ENCODE peak calls at places on chromosome 22, in eight cellular contexts. D is Panc1, K is BJ, P is ovary, M is HFF-Myc, B is testis, U is AG04449, R is transverse colon. S is an unnamed sample.

GRCh38 chr22:35150163-35151107 is 84.5 kb downstream of the ISX start:
- DNase-seq in K (no peak), P (peak), M (peak), R (peak), U (no peak), B (peak), D (peak), S (no peak)

GRCh38 chr22:25736378-25737011 is 5.5 kb upstream of the MYO18B start:
- DNase-seq in P (no peak), B (no peak), U (no peak), K (no peak), M (no peak), D (no peak), R (no peak), S (no peak)

GRCh38 chr22:42080287-42080686 is 787 bp downstream of the SMDT1 start:
- DNase-seq in U (no peak), B (peak), K (no peak), D (no peak), R (peak), P (no peak), M (no peak), S (no peak)

GRCh38 chr22:27987557-27987956 is 68.5 kb upstream of the PITPNB start:
- DNase-seq in K (peak), D (no peak), B (peak), P (no peak), U (peak), M (peak), R (no peak), S (peak)

GRCh38 chr22:25495286-25495685 is 69.2 kb upstream of the GRK3 start:
- DNase-seq in B (no peak), U (no peak), P (no peak), M (no peak), K (no peak), D (no peak), R (no peak), S (no peak)

GRCh38 chr22:20319041-20319744 is 667 bp downstream of the DGCR6L start:
- DNase-seq in U (no peak), D (no peak), P (peak), B (peak), R (no peak), K (no peak), M (no peak), S (no peak)

GRCh38 chr22:29224121-29224858 is 18.6 kb downstream of the EMID1 start:
- DNase-seq in K (no peak), R (peak), U (no peak), D (no peak), M (no peak), P (peak), B (no peak), S (no peak)

GRCh38 chr22:19113429-19113828 is 8.8 kb downstream of the DGCR2 start:
- DNase-seq in R (no peak), P (no peak), B (no peak), U (no peak), M (no peak), K (no peak), D (no peak), S (no peak)

GRCh38 chr22:23305321-23305910 is 125.1 kb downstream of the BCR start:
- DNase-seq in M (no peak), P (no peak), K (no peak), U (no peak), D (no peak), R (no peak), B (peak), S (no peak)

GRCh38 chr22:23226497-23226850 is 46.2 kb downstream of the BCR start:
- DNase-seq in D (no peak), B (no peak), R (no peak), M (no peak), P (no peak), K (no peak), U (no peak), S (no peak)

GRCh38 chr22:41846268-41847002 is 13.5 kb downstream of the SREBF2 start:
- DNase-seq in K (no peak), B (no peak), U (no peak), D (no peak), R (no peak), M (no peak), P (no peak), S (no peak)

GRCh38 chr22:34334893-34335292 is 414.6 kb upstream of the LARGE1 start:
- DNase-seq in D (no peak), R (no peak), M (no peak), U (no peak), K (no peak), B (no peak), P (no peak), S (no peak)

GRCh38 chr22:49394116-49394785 is 433.4 kb downstream of the BRD1 start:
- DNase-seq in U (no peak), K (no peak), D (no peak), P (no peak), R (no peak), M (no peak), B (peak), S (no peak)
- TF ChIP-seq CTCF in U (no peak), K (no peak), D (no peak), P (no peak), R (no peak), M (no peak), B (no peak), S (no peak)

DNA sequence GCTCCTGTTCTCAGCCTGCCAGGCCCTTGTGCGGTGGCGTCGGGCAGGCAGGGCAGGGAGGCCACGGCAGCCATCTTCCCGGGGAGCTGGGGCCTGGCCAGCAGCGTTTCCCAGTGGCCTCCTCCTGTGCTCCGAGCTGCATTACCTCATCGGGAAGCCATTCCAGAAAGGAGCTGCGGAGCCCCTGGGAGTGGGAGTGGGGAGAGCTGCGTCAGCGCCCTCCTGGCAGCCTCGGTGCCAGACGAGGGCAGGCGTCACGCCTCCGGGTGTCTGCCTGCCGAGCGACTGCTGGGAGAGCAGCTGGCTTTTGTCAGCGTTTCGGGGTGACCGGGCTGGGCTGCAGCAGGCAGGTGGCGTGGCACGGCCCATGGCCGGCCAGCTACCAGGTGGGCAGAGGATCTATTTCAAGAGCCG is 30.9 kb upstream of the WNT7B start:
- DNase-seq in U (peak), K (peak), R (peak), D (no peak), P (peak), M (peak), B (peak), S (peak)
- TF ChIP-seq CTCF in U (no peak), K (no peak), R (no peak), D (no peak), P (no peak), M (no peak), B (no peak), S (no peak)

GRCh38 chr22:46432164-46433068 is 96.9 kb downstream of the TRMU start:
- DNase-seq in D (no peak), B (no peak), R (peak), M (no peak), U (no peak), P (no peak), K (no peak), S (no peak)

GRCh38 chr22:46428602-46429326 is 93.2 kb downstream of the TRMU start:
- DNase-seq in P (no peak), U (no peak), D (no peak), R (no peak), B (no peak), M (no peak), K (no peak), S (no peak)

GRCh38 chr22:46433318-46433717 is 97.8 kb downstream of the TRMU start:
- DNase-seq in K (no peak), D (no peak), P (no peak), R (no peak), M (no peak), B (no peak), U (no peak), S (no peak)

GRCh38 chr22:46429327-46429853 is 93.9 kb downstream of the TRMU start:
- DNase-seq in D (no peak), U (no peak), R (peak), K (no peak), B (no peak), M (no peak), P (no peak), S (no peak)

DNA sequence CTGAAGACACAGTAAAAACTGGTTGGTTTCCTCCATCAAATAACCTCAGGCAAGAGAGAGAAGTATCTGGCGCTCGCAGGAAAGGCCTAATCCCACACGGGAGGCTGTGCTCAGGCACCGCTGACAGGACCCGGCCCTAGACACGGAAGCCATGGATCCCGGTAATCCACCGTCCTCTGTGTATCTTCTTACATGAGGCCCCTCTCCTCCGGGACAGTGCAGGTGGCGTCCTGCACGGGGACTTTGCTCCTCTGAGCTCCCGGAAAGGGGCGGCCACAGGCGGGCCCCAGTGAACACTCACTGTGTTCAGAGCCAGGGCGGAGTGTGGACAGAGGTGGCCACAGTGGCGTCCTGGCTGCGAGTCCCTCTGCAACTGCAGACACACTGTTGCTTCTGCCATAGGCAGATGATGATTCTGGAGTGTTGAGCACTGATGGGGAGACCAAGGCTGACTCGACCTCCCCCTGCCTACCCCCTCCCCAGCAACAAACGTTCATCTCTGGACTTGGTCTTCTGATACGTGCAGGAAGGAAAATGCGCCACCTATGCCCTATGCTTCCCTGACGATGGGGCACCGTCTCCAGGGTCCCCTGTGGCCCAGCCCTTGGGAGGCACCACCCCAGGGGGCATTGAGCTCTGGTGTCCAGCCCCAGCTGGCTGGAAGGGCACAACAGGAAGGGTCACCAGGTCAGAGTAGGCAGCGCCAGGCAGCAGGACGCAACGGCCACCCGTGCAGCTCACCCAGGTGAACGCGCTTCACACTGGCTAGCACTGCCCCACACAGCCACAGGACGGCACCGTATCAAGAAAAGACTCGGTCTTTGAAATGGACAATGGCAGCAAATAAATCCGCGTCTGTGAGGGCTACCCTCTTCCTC is 95.7 kb downstream of the TRMU start:
- DNase-seq in P (no peak), R (peak), M (no peak), K (no peak), U (no peak), D (no peak), B (no peak), S (no peak)
- TF ChIP-seq CTCF in P (no peak), R (no peak), M (no peak), K (no peak), U (no peak), D (no peak), B (no peak), S (no peak)

DNA sequence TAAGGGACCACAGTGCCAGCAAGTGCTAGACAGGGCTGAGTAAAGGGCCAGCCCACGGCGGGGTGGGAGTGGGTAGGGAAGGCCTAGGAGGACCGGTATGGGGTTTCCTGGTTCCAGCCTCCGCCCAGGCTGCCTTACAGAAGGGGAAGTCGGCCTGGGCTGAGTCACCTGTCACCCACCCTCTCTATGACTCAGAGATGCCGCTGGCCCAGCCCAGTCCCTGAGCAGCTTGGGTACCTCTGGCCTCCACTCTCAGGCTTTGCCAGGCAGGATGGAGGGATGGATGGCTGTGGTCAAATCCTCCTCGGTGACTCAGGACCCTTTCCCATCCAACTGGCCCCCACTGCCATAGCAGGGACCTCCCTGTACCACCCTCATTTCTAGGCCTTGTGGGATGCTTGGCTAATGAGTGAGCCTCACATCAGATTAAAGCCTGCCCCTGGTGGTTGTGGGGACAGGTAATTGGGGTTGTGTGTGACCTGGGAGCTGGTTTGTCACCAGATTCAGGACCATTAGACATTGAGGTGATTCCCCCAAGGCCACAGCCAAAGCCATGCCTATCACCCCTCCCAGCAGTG is 13.9 kb downstream of the SLC35E4 start:
- DNase-seq in P (no peak), K (no peak), M (peak), R (peak), B (no peak), U (no peak), D (no peak), S (no peak)
- TF ChIP-seq CTCF in P (no peak), K (no peak), M (no peak), R (no peak), B (no peak), U (no peak), D (no peak), S (no peak)

DNA sequence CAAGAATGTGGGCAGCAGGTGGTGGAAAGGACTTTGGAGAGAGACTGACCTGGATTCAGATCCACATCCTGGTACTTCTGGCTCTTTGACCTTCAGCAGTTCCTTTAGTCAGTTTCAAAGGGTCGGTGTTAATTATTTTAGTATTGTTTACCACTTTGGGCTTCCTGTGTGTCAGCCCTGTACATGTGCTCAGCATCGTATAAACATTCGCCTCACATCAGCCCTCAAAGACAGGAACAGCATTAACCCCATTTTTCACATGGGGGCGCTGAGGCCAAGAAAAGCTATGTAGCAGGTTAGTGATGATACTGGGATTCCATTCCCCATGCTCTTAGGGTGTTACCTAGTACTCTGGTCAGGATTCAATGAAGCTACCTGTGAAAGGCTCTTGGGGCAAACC is 72.1 kb upstream of the YWHAH start:
- DNase-seq in K (no peak), P (no peak), D (no peak), M (no peak), R (no peak), B (no peak), U (no peak), S (no peak)
- TF ChIP-seq CTCF in K (no peak), P (no peak), D (no peak), M (no peak), R (no peak), B (no peak), U (no peak), S (no peak)

DNA sequence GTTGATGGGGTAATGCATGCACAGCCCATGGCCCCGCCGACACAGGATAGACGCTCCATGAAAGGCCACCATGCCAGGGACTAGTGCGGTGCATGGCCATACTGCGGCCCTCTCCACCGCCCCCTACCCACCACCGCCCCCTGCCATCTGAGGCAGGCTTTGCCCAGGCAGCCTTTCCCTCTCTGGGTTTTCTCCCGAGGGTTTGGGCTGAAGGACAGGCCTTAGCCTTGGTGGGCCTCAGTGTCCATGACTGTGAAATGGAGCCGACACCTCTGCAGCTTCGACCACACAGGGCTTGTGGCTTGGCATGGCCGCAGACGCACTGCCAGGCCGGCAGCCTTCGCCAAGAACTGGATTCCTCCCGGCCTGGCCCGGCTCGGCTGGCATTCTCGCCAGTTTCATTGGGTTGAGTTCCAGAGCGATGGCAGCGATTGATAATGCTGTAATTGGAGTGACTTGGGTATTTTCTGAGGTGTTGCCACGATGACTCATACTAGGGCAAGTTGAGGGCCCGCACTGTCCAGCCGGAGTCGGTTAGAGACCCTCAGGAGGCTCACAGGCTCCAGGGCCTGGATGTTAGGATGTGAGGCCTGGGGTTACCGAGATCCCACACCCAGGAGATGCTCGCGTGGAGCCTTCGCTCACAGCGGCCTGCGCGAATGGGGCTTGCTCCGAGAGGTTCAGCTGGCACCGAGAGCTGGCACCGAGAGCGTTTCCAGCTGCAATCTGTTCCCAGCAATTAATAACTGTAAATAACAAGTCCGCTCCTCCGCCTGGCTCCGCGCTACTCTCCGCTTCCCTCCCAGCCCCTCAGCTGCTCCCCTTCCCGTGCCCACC is 111.2 kb downstream of the WNT7B start:
- DNase-seq in M (no peak), B (no peak), U (no peak), K (no peak), R (no peak), D (no peak), P (peak), S (no peak)
- TF ChIP-seq CTCF in M (no peak), B (no peak), U (no peak), K (no peak), R (no peak), D (no peak), P (no peak), S (no peak)

GRCh38 chr22:38203855-38204497 is 2.2 kb downstream of the MAFF start:
- DNase-seq in D (no peak), U (no peak), P (no peak), K (no peak), B (no peak), M (no peak), R (no peak), S (no peak)

GRCh38 chr22:38203090-38203810 is 1.5 kb downstream of the MAFF start:
- DNase-seq in D (no peak), B (peak), U (no peak), K (no peak), P (peak), R (peak), M (no peak), S (no peak)

GRCh38 chr22:38201718-38202436 is at the start of gene MAFF:
- DNase-seq in P (peak), U (peak), R (peak), D (no peak), K (peak), M (peak), B (peak), S (peak)

GRCh38 chr22:38201371-38201717 is 450 bp upstream of the MAFF start:
- DNase-seq in M (no peak), D (no peak), P (no peak), U (no peak), B (no peak), K (no peak), R (no peak), S (no peak)

DNA sequence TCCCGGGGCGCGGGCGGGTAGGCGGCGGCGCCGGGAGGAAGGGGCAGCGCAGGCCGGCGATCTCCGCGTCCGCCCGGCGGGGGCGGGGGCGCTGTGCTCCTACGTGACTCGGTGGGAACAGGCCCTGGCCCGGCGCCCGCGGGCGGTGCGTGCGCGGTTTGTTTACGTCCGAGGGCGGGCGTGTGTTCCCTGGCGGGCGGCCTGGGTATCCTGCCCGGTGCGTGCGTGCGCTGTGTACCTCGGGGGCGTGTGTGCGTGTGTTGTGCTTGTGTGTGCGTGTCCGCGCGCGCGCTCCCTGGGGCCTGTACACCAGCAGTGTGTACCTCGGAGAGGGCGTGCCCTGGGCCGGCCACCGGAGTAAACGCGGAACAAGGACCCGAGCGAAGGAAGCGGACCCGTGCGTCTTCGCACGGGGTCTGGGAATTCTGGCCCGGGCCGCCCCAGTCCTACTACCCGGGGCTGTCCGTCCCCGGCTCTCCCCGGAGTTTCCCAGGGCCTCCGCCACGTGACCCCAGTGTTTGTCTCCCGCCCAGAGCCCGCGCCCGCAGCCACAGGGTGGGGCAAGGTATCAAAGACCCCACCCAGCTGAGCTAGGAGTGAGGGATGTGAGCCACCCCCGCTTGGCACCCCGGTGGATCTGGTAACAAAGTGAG is 769 bp downstream of the MAFF start:
- DNase-seq in P (peak), R (peak), U (no peak), D (no peak), M (no peak), B (peak), K (no peak), S (peak)
- TF ChIP-seq CTCF in P (no peak), R (no peak), U (peak), D (no peak), M (no peak), B (peak), K (no peak), S (no peak)

GRCh38 chr22:22111983-22112382 is 129.4 kb upstream of the TOP3B start:
- DNase-seq in M (no peak), R (no peak), D (no peak), U (no peak), B (no peak), K (no peak), P (no peak), S (no peak)

GRCh38 chr22:22111267-22111751 is 128.7 kb upstream of the TOP3B start:
- DNase-seq in P (no peak), U (peak), M (peak), K (no peak), D (peak), B (no peak), R (no peak), S (peak)

GRCh38 chr22:22112533-22113294 is 130.1 kb upstream of the TOP3B start:
- DNase-seq in P (no peak), U (no peak), K (no peak), M (no peak), R (no peak), D (no peak), B (no peak), S (no peak)

GRCh38 chr22:22109693-22110466 is 127.3 kb upstream of the TOP3B start:
- DNase-seq in B (no peak), K (no peak), U (no peak), D (no peak), M (no peak), P (no peak), R (no peak), S (no peak)

GRCh38 chr22:22110548-22111266 is 128.1 kb upstream of the TOP3B start:
- DNase-seq in D (peak), R (peak), K (no peak), P (peak), B (peak), M (peak), U (no peak), S (peak)
- TF ChIP-seq CTCF in D (peak), R (peak), K (peak), P (no peak), B (peak), M (peak), U (peak), S (peak)